ENCODE peak calls at places on chromosomes 11 and 22, in six cellular contexts. J is activated naive CD8-positive, alpha-beta T cell treated with anti-CD3 and anti-CD28 coated beads, Interleukin-2, amount 10 ng/mL, durations not matched to agents 7 days and 5 days; S is AG10803; C is WERI-Rb-1; I is activated CD4-positive, alpha-beta T cell treated with anti-CD3 and anti-CD28 coated beads, Interleukin-2, amount 50 U/mL, for 24 hours; Q is brain microvascular endothelial cell. Y is an unnamed sample.

GRCh38 chr22:22159384-22159783 is 85.2 kb upstream of the VPREB1 start:
- DNase-seq in J (no peak), S (no peak), C (no peak), I (no peak), Q (no peak), Y (no peak)

GRCh38 chr11:47899801-47900200 is 51.7 kb upstream of the NUP160 start:
- DNase-seq in J (no peak), S (no peak), C (no peak), I (no peak), Q (no peak), Y (no peak)

GRCh38 chr11:62004473-62004872 is 37.0 kb upstream of the FTH1 start:
- DNase-seq in J (no peak), S (peak), C (no peak), I (no peak), Q (peak), Y (peak)

GRCh38 chr22:23591203-23591791 is 11.2 kb upstream of the IGLL1 start:
- DNase-seq in J (peak), S (peak), C (peak), I (peak), Q (peak), Y (no peak)

GRCh38 chr11:73975479-73975757 is 7.2 kb downstream of the UCP2 start:
- DNase-seq in J (no peak), S (no peak), C (no peak), I (no peak), Q (no peak), Y (peak)

GRCh38 chr11:2435288-2436012 is 8.9 kb downstream of the TRPM5 start:
- DNase-seq in J (no peak), S (no peak), C (no peak), I (no peak), Q (no peak), Y (no peak)

GRCh38 chr11:96464695-96465307 is 75.0 kb downstream of the JRKL start:
- DNase-seq in J (no peak), S (peak), C (no peak), I (no peak), Q (peak), Y (no peak)

GRCh38 chr22:23248583-23248982 is 68.3 kb downstream of the BCR start:
- DNase-seq in J (no peak), S (peak), C (no peak), I (no peak), Q (peak), Y (no peak)